ENCODE peak calls at places on chromosome 2, in five cellular contexts. J is endodermal cell; B is EL; H is stimulated activated CD8-positive, alpha-beta memory T cell treated with anti-CD3 and anti-CD28 coated beads, Interleukin-12 subunit alpha, Interleukin-12 subunit beta, amount 100 ng/mL, for 1 hour; X is activated CD4-positive, CD25-positive, alpha-beta regulatory T cell treated with anti-CD3 and anti-CD28 coated beads, Interleukin-2, amount 50 U/mL, for 16 hours. Z is an unnamed sample.

GRCh38 chr2:205461169-205461568 is 221.1 kb upstream of the NRP2 start:
- DNase-seq in J (no peak), H (no peak), X (no peak), B (no peak), Z (no peak)

GRCh38 chr2:25314514-25315315 is 27.0 kb downstream of the DNMT3A start:
- DNase-seq in X (peak), B (no peak), J (peak), H (peak), Z (peak)

GRCh38 chr2:45728458-45728942 is 77.0 kb downstream of the PRKCE start:
- DNase-seq in J (no peak), X (no peak), B (no peak), H (no peak), Z (no peak)

GRCh38 chr2:237669628-237670351 is 42.4 kb downstream of the LRRFIP1 start:
- DNase-seq in X (no peak), B (peak), J (no peak), H (no peak), Z (no peak)

GRCh38 chr2:207432471-207432870 is 97.3 kb upstream of the CREB1 start:
- DNase-seq in X (no peak), H (no peak), B (peak), J (no peak), Z (no peak)

GRCh38 chr2:22382439-22383169 is 1002.4 kb upstream of the KLHL29 start:
- DNase-seq in B (no peak), J (no peak), H (no peak), X (no peak), Z (no peak)

GRCh38 chr2:113080134-113080533 is 12.4 kb downstream of the IL1F10 start:
- DNase-seq in J (peak), H (no peak), X (no peak), B (no peak), Z (peak)

GRCh38 chr2:100813527-100813926 is 6.4 kb upstream of the NPAS2 start:
- DNase-seq in H (no peak), X (no peak), J (no peak), B (no peak), Z (no peak)

GRCh38 chr2:407630-408029 is 119.7 kb upstream of the ALKAL2 start:
- DNase-seq in X (no peak), H (no peak), J (peak), B (no peak), Z (no peak)

GRCh38 chr2:181372656-181373055 is 84.5 kb upstream of the ITGA4 start:
- DNase-seq in H (no peak), J (no peak), X (no peak), B (no peak), Z (no peak)

GRCh38 chr2:69975136-69975852 is 13.9 kb upstream of the ASPRV1 start:
- DNase-seq in J (no peak), H (no peak), B (no peak), X (no peak), Z (no peak)

GRCh38 chr2:99682280-99683060 is 192.7 kb upstream of the REV1 start:
- DNase-seq in B (peak), H (no peak), X (no peak), J (no peak), Z (no peak)

GRCh38 chr2:237790353-237790752 is 8.2 kb upstream of the RBM44 start:
- DNase-seq in J (no peak), B (peak), H (no peak), X (no peak), Z (no peak)

GRCh38 chr2:133231264-133231663 is 337.0 kb downstream of the NCKAP5 start:
- DNase-seq in J (no peak), X (no peak), B (no peak), H (no peak), Z (no peak)

GRCh38 chr2:98572676-98573075 is 35.6 kb downstream of the COA5 start:
- DNase-seq in J (no peak), B (peak), H (no peak), X (no peak), Z (no peak)

GRCh38 chr2:52402128-52402527 is 1365.5 kb upstream of the CHAC2 start:
- DNase-seq in H (no peak), J (no peak), B (no peak), X (no peak), Z (no peak)

GRCh38 chr2:109098251-109098920 is 30.6 kb upstream of the SH3RF3 start:
- DNase-seq in B (no peak), X (no peak), H (no peak), J (no peak), Z (no peak)

GRCh38 chr2:219352448-219353023 is 20.0 kb upstream of the RESP18 start:
- DNase-seq in J (peak), H (peak), B (peak), X (peak), Z (peak)

GRCh38 chr2:120833127-120833675 is 97.5 kb downstream of the GLI2 start:
- DNase-seq in H (no peak), X (no peak), B (no peak), J (no peak), Z (no peak)

GRCh38 chr2:32591669-32592463 is 36.0 kb upstream of the TTC27 start:
- DNase-seq in X (no peak), H (no peak), J (no peak), B (no peak), Z (no peak)

GRCh38 chr2:146413086-146413610 is 1431.7 kb upstream of the ACVR2A start:
- DNase-seq in B (no peak), X (no peak), H (no peak), J (no peak), Z (no peak)

GRCh38 chr2:11833601-11834000 is 87.2 kb downstream of the LPIN1 start:
- DNase-seq in B (peak), J (no peak), H (no peak), X (no peak), Z (no peak)

GRCh38 chr2:210261996-210262510 is 36.8 kb upstream of the ACADL start:
- DNase-seq in J (no peak), H (no peak), X (no peak), B (no peak), Z (no peak)

GRCh38 chr2:118048396-118048795 is 34.5 kb upstream of the CCDC93 start:
- DNase-seq in B (peak), X (no peak), H (no peak), J (no peak), Z (no peak)

GRCh38 chr2:234773129-234773528 is 178.7 kb upstream of the SH3BP4 start:
- DNase-seq in X (no peak), H (no peak), B (no peak), J (no peak), Z (no peak)

GRCh38 chr2:25684577-25684976 is 11.2 kb upstream of the DTNB start:
- DNase-seq in X (no peak), H (no peak), B (no peak), J (no peak), Z (no peak)

GRCh38 chr2:173741715-173742114 is 223.5 kb downstream of the SP3 start:
- DNase-seq in J (no peak), X (no peak), B (peak), H (no peak), Z (no peak)

GRCh38 chr2:212423089-212423488 is 115.5 kb downstream of the ERBB4 start:
- DNase-seq in H (no peak), X (no peak), B (no peak), J (no peak), Z (no peak)

Z was measured in H9.